ENCODE peak calls at places on chromosome 11, in four cellular contexts. M, I, N and J are unnamed samples.
A peak's percentile ranks its signal among the peaks of the same experiment; 100 is the strongest.

GRCh38 chr11:68213135-68213515 is at the start of gene KMT5B:
- DNase-seq in M (peak; percentile 53), I (no peak), N (peak; percentile 12), J (peak; percentile 54)

GRCh38 chr11:12105471-12105870 is 4.9 kb upstream of the MICAL2 start:
- DNase-seq in M (no peak), I (no peak), N (no peak), J (no peak)

GRCh38 chr11:111531687-111532364 is 8.7 kb upstream of the LAYN start:
- DNase-seq in M (no peak), I (no peak), N (peak; percentile 3), J (peak; percentile 95)

GRCh38 chr11:35664977-35665441 is 2.4 kb downstream of the TRIM44 start:
- DNase-seq in M (no peak), I (no peak), N (no peak), J (peak; percentile 14)

GRCh38 chr11:106101797-106102196 is 24.3 kb downstream of the AASDHPPT start:
- DNase-seq in M (no peak), I (no peak), N (no peak), J (peak; percentile 86)

GRCh38 chr11:66886671-66887221 is 29.9 kb downstream of the LRFN4 start:
- DNase-seq in M (peak; percentile 34), I (no peak), N (peak; percentile 51), J (peak; percentile 18)

GRCh38 chr11:45106006-45106405 is 40.4 kb upstream of the PRDM11 start:
- DNase-seq in M (no peak), I (no peak), N (no peak), J (no peak)

GRCh38 chr11:102226702-102227101 is 90.6 kb upstream of the BIRC3 start:
- DNase-seq in M (no peak), I (no peak), N (no peak), J (peak; percentile 88)

GRCh38 chr11:3147257-3147619 is 17.9 kb downstream of the OSBPL5 start:
- DNase-seq in M (no peak), I (no peak), N (no peak), J (no peak)

GRCh38 chr11:3148990-3149851 is 15.9 kb downstream of the OSBPL5 start:
- DNase-seq in M (no peak), I (no peak), N (no peak), J (no peak)

GRCh38 chr11:3148255-3148989 is 16.7 kb downstream of the OSBPL5 start:
- DNase-seq in M (no peak), I (no peak), N (no peak), J (no peak)

GRCh38 chr11:3146612-3147256 is 18.4 kb downstream of the OSBPL5 start:
- DNase-seq in M (no peak), I (no peak), N (no peak), J (peak; percentile 78)

DNA sequence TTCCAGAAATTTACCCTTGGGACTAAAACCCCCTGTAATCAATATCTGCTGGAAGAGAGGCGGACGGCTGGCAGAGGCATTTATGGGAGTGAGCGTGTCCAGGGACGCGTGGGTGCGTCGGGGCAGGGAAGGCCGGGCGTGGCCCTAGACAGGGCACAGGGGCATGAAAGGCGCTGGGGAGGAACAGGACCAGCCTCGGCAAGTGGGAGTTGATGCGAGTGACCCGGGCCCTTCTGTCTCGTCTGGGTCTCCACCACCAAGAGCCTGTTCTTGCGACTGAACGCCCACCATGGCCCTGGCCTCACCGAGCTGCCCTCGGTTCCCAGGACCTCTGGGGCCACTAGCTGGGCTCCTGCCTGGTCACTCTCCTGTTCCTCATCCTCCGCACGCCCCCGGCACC is 17.5 kb downstream of the OSBPL5 start:
- DNase-seq in M (no peak), I (no peak), N (no peak), J (no peak)
- H3K9ac ChIP-seq in M (peak overlapping the region; percentile 71), I (no peak overlapping the region), N (no peak overlapping the region), J (no peak overlapping the region)

GRCh38 chr11:203945-204586 is 3.1 kb downstream of the BET1L start:
- DNase-seq in M (no peak), I (no peak), N (no peak), J (no peak)

GRCh38 chr11:206002-206384 is 1.2 kb downstream of the BET1L start:
- DNase-seq in M (no peak), I (no peak), N (no peak), J (no peak)

GRCh38 chr11:204587-205109 is 2.6 kb downstream of the BET1L start:
- DNase-seq in M (no peak), I (no peak), N (no peak), J (no peak)

GRCh38 chr11:206516-207212 is 535 bp downstream of the BET1L start:
- DNase-seq in M (peak; percentile 50), I (no peak), N (no peak), J (no peak)

DNA sequence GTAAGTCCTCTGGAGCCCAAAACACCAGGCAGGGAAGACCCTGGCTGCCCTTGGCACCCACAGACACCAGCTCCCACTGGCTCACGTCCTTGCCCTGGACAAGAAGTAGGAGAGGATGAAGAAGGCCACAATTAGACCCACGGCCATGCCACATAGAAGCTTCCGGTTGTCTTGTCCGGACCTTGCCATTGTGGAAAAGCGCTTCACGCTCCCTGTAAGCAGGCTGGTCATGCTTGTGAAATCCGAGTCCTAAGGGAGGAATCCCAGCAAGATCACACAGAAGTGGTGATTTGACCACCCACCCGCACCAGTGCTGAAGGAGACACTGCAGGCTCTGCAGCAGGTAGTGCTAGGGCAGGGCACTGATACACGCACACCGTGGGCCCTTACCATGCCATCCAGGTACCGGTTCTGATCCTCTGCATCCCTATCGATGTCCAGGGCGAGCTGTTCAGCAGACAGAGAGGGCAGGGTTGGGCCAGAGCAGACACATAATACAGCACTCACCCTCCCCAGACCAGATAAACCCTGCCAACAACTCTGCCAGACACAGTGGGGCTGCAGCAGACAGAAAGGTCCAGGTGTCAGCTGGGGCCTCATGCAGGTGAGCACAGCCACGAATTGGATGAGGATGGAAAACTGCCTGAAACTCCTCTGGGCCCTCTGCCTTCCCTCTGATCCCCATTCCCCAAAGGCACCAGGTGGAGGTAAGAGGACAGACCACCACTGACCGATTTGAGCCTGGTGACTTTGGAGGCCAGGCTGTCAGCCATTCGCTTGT is 1.8 kb downstream of the BET1L start:
- DNase-seq in M (no peak), I (no peak), N (no peak), J (no peak)
- TF ChIP-seq CEBPB in M (no peak), I (no peak), N (no peak), J (no peak)

DNA sequence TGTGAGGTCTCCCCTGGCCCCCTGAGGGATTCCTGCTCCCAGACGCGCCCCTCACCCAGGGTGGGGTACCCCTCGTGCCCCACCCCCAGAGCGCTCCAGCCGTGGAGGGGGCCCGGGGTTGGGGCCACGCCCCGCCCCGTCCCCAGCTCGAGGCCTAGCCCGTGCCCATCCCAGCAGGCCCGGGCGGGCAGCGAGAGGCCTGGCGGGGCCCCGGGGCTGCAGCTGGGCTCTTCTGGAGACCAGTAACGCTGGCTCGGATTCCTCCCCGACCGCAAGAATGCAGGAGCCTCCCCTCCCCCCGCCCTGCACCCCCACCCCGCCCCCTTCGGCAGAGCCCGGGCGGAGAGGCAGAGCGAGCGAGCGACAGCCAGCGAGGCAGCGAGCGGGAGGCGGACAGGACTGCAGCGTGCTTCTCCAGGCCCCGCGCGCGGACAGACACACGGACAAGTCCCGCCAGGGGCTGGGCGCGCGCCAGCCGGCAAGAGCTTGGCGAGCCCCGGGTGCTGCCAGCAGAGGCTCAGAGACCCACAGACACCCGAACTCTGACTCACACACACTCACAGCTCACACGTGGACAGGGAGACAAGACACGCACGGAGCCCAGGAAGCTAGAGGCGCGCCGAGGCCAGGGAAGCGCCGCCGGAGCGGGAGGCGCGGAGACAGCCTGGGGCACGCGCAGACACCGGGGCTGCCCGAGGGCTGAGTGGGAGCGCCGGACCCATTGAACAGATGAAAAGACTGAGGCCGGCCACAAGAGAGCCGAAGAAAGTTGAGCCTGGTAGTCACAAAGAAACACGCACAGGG is 15.2 kb downstream of the BCL9L start:
- DNase-seq in M (peak; percentile 81), I (no peak), N (no peak), J (peak; percentile 92)
- H3K9ac ChIP-seq in M (peak overlapping the region; percentile 90), I (peak overlapping the region; percentile 75), N (peak overlapping the region; percentile 91), J (peak overlapping the region; percentile 93)

GRCh38 chr11:72930011-72930410 is 115.8 kb downstream of the ATG16L2 start:
- DNase-seq in M (no peak), I (no peak), N (no peak), J (peak; percentile 59)
- TF ChIP-seq CEBPB in M (no peak), I (no peak), N (no peak), J (no peak)

GRCh38 chr11:2934611-2935239 is 5.5 kb upstream of the PHLDA2 start:
- DNase-seq in M (no peak), I (no peak), N (no peak), J (no peak)
- H3K9ac ChIP-seq in M (peak overlapping the region; percentile 17), I (no peak overlapping the region), N (no peak overlapping the region), J (no peak overlapping the region)

DNA sequence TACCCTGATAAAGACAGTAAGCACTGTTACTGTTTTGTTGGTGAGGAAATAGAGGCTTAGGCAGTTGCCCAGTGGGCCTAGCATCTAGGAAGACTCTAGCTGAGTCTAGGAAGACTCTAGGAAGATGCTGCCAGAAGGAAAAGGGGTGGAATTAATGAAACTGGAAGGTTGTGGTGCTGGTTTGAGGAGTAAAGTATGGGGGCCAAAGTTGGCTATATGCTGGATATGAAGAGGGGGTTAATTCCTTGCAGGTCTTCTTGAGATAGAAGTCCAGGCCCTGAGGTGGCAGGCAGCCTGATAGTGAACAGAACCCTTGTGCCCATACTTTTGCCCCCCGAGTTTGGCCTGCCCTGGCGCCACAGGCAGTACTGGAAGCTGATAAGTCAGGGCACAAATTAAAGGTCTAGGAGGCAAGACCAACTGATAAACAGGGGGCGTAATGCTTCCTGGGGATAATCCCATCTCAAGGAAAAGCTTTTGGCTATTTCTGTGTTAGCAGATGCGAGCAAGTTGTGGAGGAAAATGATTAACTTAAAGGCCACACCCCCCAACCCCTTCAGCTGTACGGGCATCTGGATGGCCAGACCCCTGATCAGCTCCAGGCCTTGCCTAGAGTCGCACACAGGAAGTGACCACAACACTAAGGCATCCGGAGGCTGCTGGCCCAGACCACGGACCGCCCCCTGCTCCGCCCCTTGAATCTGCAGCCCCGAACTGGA is 3.1 kb downstream of the ILK start:
- DNase-seq in M (peak; percentile 88), I (peak; percentile 90), N (peak; percentile 65), J (peak; percentile 95)
- TF ChIP-seq CEBPB in M (no peak), I (no peak), N (no peak), J (no peak)

DNA sequence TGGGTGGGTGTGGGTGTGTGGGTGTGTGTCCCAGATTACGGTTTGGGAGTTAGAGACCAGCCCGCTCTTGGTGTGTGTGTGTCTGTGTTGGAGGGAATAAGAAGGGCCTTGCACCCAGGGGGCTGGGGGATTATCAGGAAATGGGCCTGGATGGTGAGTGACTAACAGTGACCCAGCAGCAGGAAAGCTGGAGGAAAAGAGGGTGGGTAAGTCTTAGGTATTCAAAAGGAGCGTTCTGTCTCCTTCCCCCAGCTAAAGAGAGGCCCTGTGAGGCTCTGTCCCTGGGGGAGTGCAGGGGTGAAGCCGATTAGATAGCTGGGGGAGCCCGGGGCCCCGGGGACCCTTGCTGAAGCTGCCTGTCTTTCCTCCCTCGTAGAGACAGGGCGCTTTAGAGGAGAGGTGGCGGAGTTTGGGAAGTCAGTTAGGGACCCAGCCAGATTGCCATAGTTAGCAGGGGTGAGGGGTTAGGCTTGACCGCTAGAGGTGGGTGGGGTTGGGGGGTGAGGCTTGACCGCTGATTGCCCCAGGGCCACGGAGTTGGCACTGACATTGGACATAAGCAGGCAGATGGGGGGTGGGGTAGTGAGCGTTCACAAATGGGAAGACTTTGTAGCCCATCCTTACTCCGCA is 1.5 kb downstream of the OAF start:
- DNase-seq in M (peak; percentile 31), I (no peak), N (no peak), J (peak; percentile 32)
- H3K9ac ChIP-seq in M (peak overlapping the region; percentile 0), I (no peak overlapping the region), N (no peak overlapping the region), J (peak overlapping the region; percentile 59)